ENCODE peak calls at places on chromosomes 3 and 15, in ten cellular contexts. S is RPMI7951; J is ovary; Y is suprapubic skin; F is mucosa of descending colon; U is stimulated activated CD8-positive, alpha-beta memory T cell treated with anti-CD3 and anti-CD28 coated beads, Interleukin-15, amount 100 ng/mL, for 1 hour; M is mucosa of gallbladder; H is RKO; V is activated naive CD4-positive, alpha-beta T cell treated with anti-CD3 and anti-CD28 coated beads for 36 hours; P is KG1. K is an unnamed sample.

GRCh38 chr3:61894988-61895935 is 333.9 kb downstream of the PTPRG start:
- DNase-seq in S (peak), U (peak), M (peak), Y (no peak), H (peak), P (peak), F (no peak), J (no peak), V (peak), K (peak)

GRCh38 chr3:66480666-66481065 is 20.2 kb downstream of the LRIG1 start:
- DNase-seq in U (no peak), J (no peak), P (no peak), S (peak), Y (no peak), M (no peak), F (no peak), H (no peak), V (peak), K (no peak)

GRCh38 chr15:58454950-58455401 is 23.2 kb downstream of the LIPC start:
- DNase-seq in U (no peak), Y (no peak), H (no peak), P (no peak), F (no peak), M (no peak), S (peak), J (no peak), V (no peak), K (no peak)

GRCh38 chr3:33159234-33159633 is 45.4 kb downstream of the CRTAP start:
- DNase-seq in U (no peak), M (no peak), S (no peak), F (no peak), P (no peak), Y (no peak), V (no peak), J (no peak), H (no peak), K (no peak)

GRCh38 chr15:63288778-63289378 is 11.5 kb downstream of the APH1B start:
- DNase-seq in Y (no peak), H (peak), V (no peak), P (peak), S (peak), J (no peak), M (no peak), U (no peak), F (no peak), K (no peak)

GRCh38 chr15:81480645-81481053 is 106.6 kb upstream of the TMC3 start:
- DNase-seq in Y (no peak), P (peak), M (peak), V (peak), H (peak), F (no peak), S (peak), U (no peak), J (peak), K (no peak)

GRCh38 chr15:94844188-94844532 is 612.8 kb downstream of the MCTP2 start:
- DNase-seq in F (no peak), Y (no peak), H (no peak), S (no peak), U (no peak), V (no peak), J (no peak), M (no peak), P (no peak), K (no peak)

GRCh38 chr3:37686225-37686624 is 175.5 kb upstream of the CTDSPL start:
- DNase-seq in U (no peak), M (no peak), H (no peak), V (no peak), P (no peak), S (no peak), Y (no peak), F (no peak), J (no peak), K (no peak)

GRCh38 chr3:107429330-107430181 is 52.3 kb downstream of the CCDC54 start:
- DNase-seq in J (peak), F (peak), Y (peak), P (peak), U (no peak), M (peak), H (no peak), V (peak), S (peak), K (peak)

GRCh38 chr15:31489801-31490646 is 163.4 kb downstream of the KLF13 start:
- DNase-seq in H (peak), F (no peak), P (peak), Y (no peak), M (peak), S (peak), J (no peak), U (no peak), V (peak), K (peak)

GRCh38 chr3:161851941-161852566 is 355.4 kb downstream of the OTOL1 start:
- DNase-seq in P (no peak), Y (no peak), H (peak), S (peak), J (peak), V (peak), U (no peak), F (no peak), M (peak), K (peak)

GRCh38 chr15:90862964-90863721 is 5.2 kb upstream of the FURIN start:
- DNase-seq in F (no peak), J (no peak), P (no peak), V (no peak), U (no peak), M (no peak), H (no peak), Y (no peak), S (peak), K (peak)

GRCh38 chr3:128681277-128681829 is 30.7 kb upstream of the RPN1 start:
- DNase-seq in J (no peak), U (no peak), S (no peak), F (no peak), H (peak), Y (no peak), M (no peak), P (no peak), V (no peak), K (no peak)

GRCh38 chr15:74332611-74333010 is 34.8 kb downstream of the CYP11A1 start:
- DNase-seq in F (no peak), Y (no peak), P (no peak), V (no peak), H (no peak), J (no peak), M (no peak), U (no peak), S (no peak), K (no peak)

GRCh38 chr3:126913524-126913923 is 69.4 kb upstream of the PLXNA1 start:
- DNase-seq in S (peak), J (no peak), H (no peak), V (no peak), P (no peak), M (no peak), Y (no peak), U (no peak), F (no peak), K (no peak)

GRCh38 chr3:107456501-107456900 is 66.3 kb upstream of the BBX start:
- DNase-seq in V (no peak), F (no peak), U (no peak), Y (no peak), S (no peak), J (no peak), H (no peak), P (no peak), M (no peak), K (no peak)

GRCh38 chr3:157786216-157786615 is 283.0 kb upstream of the VEPH1 start:
- DNase-seq in S (peak), P (no peak), Y (no peak), V (no peak), M (no peak), J (no peak), F (no peak), H (no peak), U (no peak), K (no peak)

GRCh38 chr3:138381950-138382715 is 33.8 kb downstream of the MRAS start:
- DNase-seq in Y (peak), F (peak), H (no peak), J (peak), U (no peak), P (no peak), S (peak), V (no peak), M (peak), K (peak)

GRCh38 chr3:195096053-195096452 is 174.9 kb downstream of the XXYLT1 start:
- DNase-seq in V (no peak), U (no peak), S (no peak), F (peak), J (no peak), M (no peak), Y (no peak), H (no peak), P (no peak), K (no peak)

GRCh38 chr3:13895155-13896105 is 15.6 kb upstream of the WNT7A start:
- DNase-seq in S (peak), P (no peak), U (peak), F (peak), J (peak), M (peak), H (peak), Y (peak), V (peak), K (peak)

GRCh38 chr15:89119489-89120478 is 31.5 kb downstream of the ABHD2 start:
- DNase-seq in P (no peak), H (no peak), M (no peak), J (no peak), U (no peak), F (no peak), Y (no peak), V (no peak), S (no peak), K (no peak)

GRCh38 chr3:64620020-64620419 is 67.8 kb downstream of the ADAMTS9 start:
- DNase-seq in U (no peak), J (no peak), Y (no peak), M (no peak), V (no peak), H (no peak), S (no peak), F (no peak), P (no peak), K (no peak)

GRCh38 chr3:123349566-123350450 is 99.1 kb downstream of the ADCY5 start:
- DNase-seq in S (no peak), P (no peak), J (no peak), F (no peak), U (no peak), H (no peak), Y (peak), M (no peak), V (no peak), K (no peak)

GRCh38 chr3:136713961-136714514 is 38.1 kb downstream of the STAG1 start:
- DNase-seq in H (no peak), J (no peak), Y (no peak), F (no peak), M (no peak), P (no peak), V (no peak), U (no peak), S (no peak), K (no peak)

GRCh38 chr15:34976073-34976472 is 6.5 kb upstream of the AQR start:
- DNase-seq in U (no peak), P (no peak), F (no peak), V (no peak), J (no peak), Y (no peak), M (no peak), H (no peak), S (no peak), K (no peak)

GRCh38 chr15:72136170-72137051 is 18.2 kb downstream of the SENP8 start:
- DNase-seq in V (no peak), P (no peak), J (no peak), M (no peak), F (no peak), U (no peak), Y (no peak), H (no peak), S (no peak), K (no peak)

GRCh38 chr3:107739227-107739626 is 216.5 kb downstream of the BBX start:
- DNase-seq in Y (no peak), F (no peak), M (no peak), S (no peak), H (no peak), J (no peak), V (no peak), U (no peak), P (no peak), K (no peak)

GRCh38 chr3:23567917-23568316 is 237.8 kb upstream of the UBE2E1 start:
- DNase-seq in U (no peak), P (no peak), Y (no peak), H (peak), J (no peak), S (peak), V (no peak), F (no peak), M (no peak), K (peak)

GRCh38 chr3:126392246-126392645 is 2.5 kb upstream of the CFAP100 start:
- DNase-seq in J (no peak), Y (no peak), F (no peak), P (no peak), S (no peak), V (no peak), M (no peak), U (no peak), H (no peak), K (no peak)

GRCh38 chr3:136456196-136456595 is 206.1 kb downstream of the PCCB start:
- DNase-seq in U (no peak), Y (no peak), V (no peak), F (no peak), H (no peak), M (no peak), S (no peak), J (no peak), P (no peak), K (no peak)

GRCh38 chr15:55715355-55716076 is 27.4 kb downstream of the PRTG start:
- DNase-seq in M (no peak), U (no peak), P (no peak), Y (no peak), F (no peak), S (no peak), V (no peak), H (no peak), J (no peak), K (no peak)

GRCh38 chr3:115550285-115550741 is 73.0 kb upstream of the GAP43 start:
- DNase-seq in U (no peak), H (no peak), M (peak), P (no peak), V (no peak), J (no peak), S (peak), Y (no peak), F (no peak), K (no peak)

GRCh38 chr3:63343674-63344073 is 65.6 kb downstream of the SYNPR start:
- DNase-seq in Y (peak), M (peak), P (peak), H (peak), V (peak), U (no peak), S (peak), F (peak), J (peak), K (peak)

GRCh38 chr15:25850154-25851111 is 12.7 kb downstream of the ATP10A start:
- DNase-seq in M (peak), H (peak), V (peak), F (peak), S (peak), J (peak), P (peak), Y (peak), U (no peak), K (peak)